ENCODE peak calls at places on chromosome 17, in nine cellular contexts. One of them, this sample, is unnamed.
A peak's percentile ranks its signal among the peaks of the same experiment; 100 is the strongest.

GRCh38 chr17:7931709-7932482 is at the start of the genes CNTROB and TRAPPC1:
- DNase-seq in IMR-90: peak; percentile 99
- DNase-seq in fibroblast of lung: peak; percentile 98
- DNase-seq in CD8-positive, alpha-beta memory T cell: peak; percentile 99
- DNase-seq in OCI-LY7: peak; percentile 99
- DNase-seq in cardiac muscle cell: peak; percentile 99
- DNase-seq in endodermal cell: peak; percentile 100
- DNase-seq in tibial artery: peak; percentile 100
- DNase-seq in left lung: peak; percentile 100
- DNase-seq in this sample: peak; percentile 100

GRCh38 chr17:82193520-82194236 is 19.0 kb downstream of the CCDC57 start:
- DNase-seq in IMR-90: no peak
- DNase-seq in fibroblast of lung: no peak
- DNase-seq in CD8-positive, alpha-beta memory T cell: no peak
- DNase-seq in OCI-LY7: no peak
- DNase-seq in cardiac muscle cell: no peak
- DNase-seq in endodermal cell: no peak
- DNase-seq in tibial artery: no peak
- DNase-seq in left lung: no peak
- DNase-seq in this sample: no peak

GRCh38 chr17:60832206-60832605 is 154.6 kb downstream of the BCAS3 start:
- DNase-seq in IMR-90: no peak
- DNase-seq in fibroblast of lung: peak; percentile 46
- DNase-seq in CD8-positive, alpha-beta memory T cell: peak; percentile 1
- DNase-seq in OCI-LY7: no peak
- DNase-seq in cardiac muscle cell: peak; percentile 46
- DNase-seq in endodermal cell: no peak
- DNase-seq in tibial artery: no peak
- DNase-seq in left lung: no peak
- DNase-seq in this sample: no peak

GRCh38 chr17:74530751-74531150 is 524 bp downstream of the CD300LB start:
- DNase-seq in IMR-90: no peak
- DNase-seq in fibroblast of lung: no peak
- DNase-seq in CD8-positive, alpha-beta memory T cell: no peak
- DNase-seq in OCI-LY7: no peak
- DNase-seq in cardiac muscle cell: no peak
- DNase-seq in endodermal cell: no peak
- DNase-seq in tibial artery: peak; percentile 25
- DNase-seq in left lung: peak; percentile 10
- DNase-seq in this sample: no peak

GRCh38 chr17:21007646-21008045 is 35.2 kb downstream of the USP22 start:
- DNase-seq in IMR-90: no peak
- DNase-seq in fibroblast of lung: no peak
- DNase-seq in CD8-positive, alpha-beta memory T cell: no peak
- DNase-seq in OCI-LY7: no peak
- DNase-seq in cardiac muscle cell: no peak
- DNase-seq in endodermal cell: no peak
- DNase-seq in tibial artery: peak; percentile 20
- DNase-seq in left lung: no peak
- DNase-seq in this sample: no peak

GRCh38 chr17:27888945-27889344 is 4.2 kb downstream of the LYRM9 start:
- DNase-seq in IMR-90: peak; percentile 4
- DNase-seq in fibroblast of lung: peak; percentile 12
- DNase-seq in CD8-positive, alpha-beta memory T cell: no peak
- DNase-seq in OCI-LY7: no peak
- DNase-seq in cardiac muscle cell: peak; percentile 83
- DNase-seq in endodermal cell: peak; percentile 95
- DNase-seq in tibial artery: no peak
- DNase-seq in left lung: peak; percentile 38
- DNase-seq in this sample: no peak

GRCh38 chr17:60618854-60619253 is 18.9 kb downstream of the PPM1D start:
- DNase-seq in IMR-90: peak; percentile 61
- DNase-seq in fibroblast of lung: no peak
- DNase-seq in CD8-positive, alpha-beta memory T cell: no peak
- DNase-seq in OCI-LY7: no peak
- DNase-seq in cardiac muscle cell: no peak
- DNase-seq in endodermal cell: no peak
- DNase-seq in tibial artery: no peak
- DNase-seq in left lung: no peak
- DNase-seq in this sample: no peak

GRCh38 chr17:49157784-49158183 is 25.2 kb downstream of the B4GALNT2 start:
- DNase-seq in IMR-90: peak; percentile 19
- DNase-seq in fibroblast of lung: no peak
- DNase-seq in CD8-positive, alpha-beta memory T cell: no peak
- DNase-seq in OCI-LY7: no peak
- DNase-seq in cardiac muscle cell: no peak
- DNase-seq in endodermal cell: no peak
- DNase-seq in tibial artery: no peak
- DNase-seq in left lung: no peak
- DNase-seq in this sample: no peak

GRCh38 chr17:31297090-31297489 is at the start of gene OMG:
- DNase-seq in IMR-90: no peak
- DNase-seq in fibroblast of lung: no peak
- DNase-seq in CD8-positive, alpha-beta memory T cell: no peak
- DNase-seq in OCI-LY7: no peak
- DNase-seq in cardiac muscle cell: peak; percentile 0
- DNase-seq in endodermal cell: no peak
- DNase-seq in tibial artery: no peak
- DNase-seq in left lung: no peak
- DNase-seq in this sample: no peak

GRCh38 chr17:28133562-28133970 is 91.1 kb downstream of the NLK start:
- DNase-seq in IMR-90: peak; percentile 89
- DNase-seq in fibroblast of lung: peak; percentile 86
- DNase-seq in CD8-positive, alpha-beta memory T cell: no peak
- DNase-seq in OCI-LY7: no peak
- DNase-seq in cardiac muscle cell: no peak
- DNase-seq in endodermal cell: no peak
- DNase-seq in tibial artery: no peak
- DNase-seq in left lung: no peak
- DNase-seq in this sample: no peak

GRCh38 chr17:73542323-73542722 is 101.9 kb downstream of the SDK2 start:
- DNase-seq in IMR-90: no peak
- DNase-seq in fibroblast of lung: no peak
- DNase-seq in CD8-positive, alpha-beta memory T cell: no peak
- DNase-seq in OCI-LY7: no peak
- DNase-seq in cardiac muscle cell: no peak
- DNase-seq in endodermal cell: no peak
- DNase-seq in tibial artery: no peak
- DNase-seq in left lung: no peak
- DNase-seq in this sample: no peak

GRCh38 chr17:39591958-39592954 is 15.5 kb downstream of the NEUROD2 start:
- DNase-seq in IMR-90: peak; percentile 50
- DNase-seq in fibroblast of lung: peak; percentile 30
- DNase-seq in CD8-positive, alpha-beta memory T cell: no peak
- DNase-seq in OCI-LY7: peak; percentile 50
- DNase-seq in cardiac muscle cell: peak; percentile 92
- DNase-seq in endodermal cell: peak; percentile 96
- DNase-seq in tibial artery: no peak
- DNase-seq in left lung: no peak
- DNase-seq in this sample: no peak

GRCh38 chr17:19502517-19502916 is 31.1 kb upstream of the SLC47A1 start:
- DNase-seq in IMR-90: no peak
- DNase-seq in fibroblast of lung: no peak
- DNase-seq in CD8-positive, alpha-beta memory T cell: peak; percentile 17
- DNase-seq in OCI-LY7: no peak
- DNase-seq in cardiac muscle cell: no peak
- DNase-seq in endodermal cell: no peak
- DNase-seq in tibial artery: peak; percentile 53
- DNase-seq in left lung: no peak
- DNase-seq in this sample: no peak

GRCh38 chr17:44001461-44001920 is 2.9 kb upstream of the NAGS start:
- DNase-seq in IMR-90: no peak
- DNase-seq in fibroblast of lung: no peak
- DNase-seq in CD8-positive, alpha-beta memory T cell: no peak
- DNase-seq in OCI-LY7: no peak
- DNase-seq in cardiac muscle cell: no peak
- DNase-seq in endodermal cell: no peak
- DNase-seq in tibial artery: no peak
- DNase-seq in left lung: no peak
- DNase-seq in this sample: peak; percentile 73

GRCh38 chr17:43085489-43085888 is 39.7 kb downstream of the BRCA1 start:
- DNase-seq in IMR-90: peak; percentile 39
- DNase-seq in fibroblast of lung: peak; percentile 50
- DNase-seq in CD8-positive, alpha-beta memory T cell: no peak
- DNase-seq in OCI-LY7: no peak
- DNase-seq in cardiac muscle cell: peak; percentile 56
- DNase-seq in endodermal cell: no peak
- DNase-seq in tibial artery: no peak
- DNase-seq in left lung: no peak
- DNase-seq in this sample: no peak

GRCh38 chr17:29591737-29592624 is 951 bp upstream of the ANKRD13B start:
- DNase-seq in IMR-90: peak; percentile 65
- DNase-seq in fibroblast of lung: peak; percentile 78
- DNase-seq in CD8-positive, alpha-beta memory T cell: peak; percentile 72
- DNase-seq in OCI-LY7: peak; percentile 84
- DNase-seq in cardiac muscle cell: peak; percentile 93
- DNase-seq in endodermal cell: peak; percentile 100
- DNase-seq in tibial artery: peak; percentile 92
- DNase-seq in left lung: peak; percentile 89
- DNase-seq in this sample: peak; percentile 86

GRCh38 chr17:74424117-74424516 is 7.8 kb upstream of the GPRC5C start:
- DNase-seq in IMR-90: no peak
- DNase-seq in fibroblast of lung: no peak
- DNase-seq in CD8-positive, alpha-beta memory T cell: no peak
- DNase-seq in OCI-LY7: no peak
- DNase-seq in cardiac muscle cell: no peak
- DNase-seq in endodermal cell: no peak
- DNase-seq in tibial artery: no peak
- DNase-seq in left lung: no peak
- DNase-seq in this sample: no peak

GRCh38 chr17:4332296-4332970 is 34.0 kb downstream of the UBE2G1 start:
- DNase-seq in IMR-90: peak; percentile 33
- DNase-seq in fibroblast of lung: peak; percentile 48
- DNase-seq in CD8-positive, alpha-beta memory T cell: no peak
- DNase-seq in OCI-LY7: no peak
- DNase-seq in cardiac muscle cell: no peak
- DNase-seq in endodermal cell: peak; percentile 73
- DNase-seq in tibial artery: no peak
- DNase-seq in left lung: no peak
- DNase-seq in this sample: no peak

GRCh38 chr17:4539025-4539424 is 16.2 kb downstream of the MYBBP1A start:
- DNase-seq in IMR-90: no peak
- DNase-seq in fibroblast of lung: no peak
- DNase-seq in CD8-positive, alpha-beta memory T cell: no peak
- DNase-seq in OCI-LY7: no peak
- DNase-seq in cardiac muscle cell: no peak
- DNase-seq in endodermal cell: no peak
- DNase-seq in tibial artery: no peak
- DNase-seq in left lung: no peak
- DNase-seq in this sample: no peak

GRCh38 chr17:38428643-38429371 is 543 bp downstream of the ARHGAP23 start:
- DNase-seq in IMR-90: peak; percentile 46
- DNase-seq in fibroblast of lung: peak; percentile 60
- DNase-seq in CD8-positive, alpha-beta memory T cell: no peak
- DNase-seq in OCI-LY7: peak; percentile 39
- DNase-seq in cardiac muscle cell: no peak
- DNase-seq in endodermal cell: peak; percentile 86
- DNase-seq in tibial artery: peak; percentile 90
- DNase-seq in left lung: peak; percentile 60
- DNase-seq in this sample: peak; percentile 56

GRCh38 chr17:57363580-57363979 is 107.3 kb downstream of the MSI2 start:
- DNase-seq in IMR-90: no peak
- DNase-seq in fibroblast of lung: no peak
- DNase-seq in CD8-positive, alpha-beta memory T cell: no peak
- DNase-seq in OCI-LY7: no peak
- DNase-seq in cardiac muscle cell: no peak
- DNase-seq in endodermal cell: no peak
- DNase-seq in tibial artery: no peak
- DNase-seq in left lung: no peak
- DNase-seq in this sample: no peak
- H3K27ac ChIP-seq in IMR-90: no peak overlapping the region
- H3K27ac ChIP-seq in fibroblast of lung: no peak overlapping the region
- H3K27ac ChIP-seq in CD8-positive, alpha-beta memory T cell: no peak overlapping the region
- H3K27ac ChIP-seq in OCI-LY7: peak overlapping the region; percentile 77
- H3K27ac ChIP-seq in cardiac muscle cell: no peak overlapping the region
- H3K27ac ChIP-seq in endodermal cell: peak overlapping the region; percentile 41
- H3K27ac ChIP-seq in tibial artery: no peak overlapping the region
- H3K27ac ChIP-seq in left lung: no peak overlapping the region
- H3K27ac ChIP-seq in this sample: no peak overlapping the region

GRCh38 chr17:72457712-72458111 is 336.9 kb downstream of the SOX9 start:
- DNase-seq in IMR-90: no peak
- DNase-seq in fibroblast of lung: no peak
- DNase-seq in CD8-positive, alpha-beta memory T cell: no peak
- DNase-seq in OCI-LY7: no peak
- DNase-seq in cardiac muscle cell: no peak
- DNase-seq in endodermal cell: no peak
- DNase-seq in tibial artery: no peak
- DNase-seq in left lung: no peak
- DNase-seq in this sample: no peak
- H3K4me1 ChIP-seq in IMR-90: peaks cover 2% of the 10 kb centered on the region
- H3K4me1 ChIP-seq in fibroblast of lung: peaks cover 3% of the 10 kb centered on the region
- H3K4me1 ChIP-seq in CD8-positive, alpha-beta memory T cell: no peaks in the 10 kb centered on the region
- H3K4me1 ChIP-seq in OCI-LY7: no peaks in the 10 kb centered on the region
- H3K4me1 ChIP-seq in cardiac muscle cell: no peaks in the 10 kb centered on the region
- H3K4me1 ChIP-seq in endodermal cell: no peaks in the 10 kb centered on the region
- H3K4me1 ChIP-seq in tibial artery: no peaks in the 10 kb centered on the region
- H3K4me1 ChIP-seq in left lung: no peaks in the 10 kb centered on the region
- H3K4me1 ChIP-seq in this sample: no peaks in the 10 kb centered on the region

DNA sequence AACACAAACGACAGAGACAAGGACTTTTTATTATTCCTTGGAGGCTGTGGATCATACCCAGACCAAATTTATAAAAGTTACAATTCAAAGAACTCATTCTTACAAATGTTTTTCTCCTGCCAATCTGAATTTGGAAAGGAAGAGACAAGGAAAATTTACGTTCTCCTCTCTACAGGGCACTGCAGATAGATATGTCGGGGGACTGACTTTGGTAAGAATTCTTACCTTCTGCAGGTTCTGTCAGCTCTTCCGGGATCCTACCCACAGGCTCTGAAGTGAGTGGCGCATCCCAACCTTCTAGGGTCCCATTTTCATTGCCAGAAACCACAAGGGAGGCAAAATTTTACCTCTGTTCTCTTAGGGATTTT is 2.2 kb upstream of the SLFN12L start:
- DNase-seq in IMR-90: no peak
- DNase-seq in fibroblast of lung: no peak
- DNase-seq in CD8-positive, alpha-beta memory T cell: no peak
- DNase-seq in OCI-LY7: no peak
- DNase-seq in cardiac muscle cell: no peak
- DNase-seq in endodermal cell: no peak
- DNase-seq in tibial artery: no peak
- DNase-seq in left lung: no peak
- DNase-seq in this sample: no peak
- H3K4me3 ChIP-seq in IMR-90: no peak overlapping the region
- H3K4me3 ChIP-seq in fibroblast of lung: no peak overlapping the region
- H3K4me3 ChIP-seq in CD8-positive, alpha-beta memory T cell: peak overlapping the region; percentile 71
- H3K4me3 ChIP-seq in OCI-LY7: no peak overlapping the region
- H3K4me3 ChIP-seq in cardiac muscle cell: no peak overlapping the region
- H3K4me3 ChIP-seq in endodermal cell: no peak overlapping the region
- H3K4me3 ChIP-seq in tibial artery: no peak overlapping the region
- H3K4me3 ChIP-seq in left lung: no peak overlapping the region
- H3K4me3 ChIP-seq in this sample: no peak overlapping the region

DNA sequence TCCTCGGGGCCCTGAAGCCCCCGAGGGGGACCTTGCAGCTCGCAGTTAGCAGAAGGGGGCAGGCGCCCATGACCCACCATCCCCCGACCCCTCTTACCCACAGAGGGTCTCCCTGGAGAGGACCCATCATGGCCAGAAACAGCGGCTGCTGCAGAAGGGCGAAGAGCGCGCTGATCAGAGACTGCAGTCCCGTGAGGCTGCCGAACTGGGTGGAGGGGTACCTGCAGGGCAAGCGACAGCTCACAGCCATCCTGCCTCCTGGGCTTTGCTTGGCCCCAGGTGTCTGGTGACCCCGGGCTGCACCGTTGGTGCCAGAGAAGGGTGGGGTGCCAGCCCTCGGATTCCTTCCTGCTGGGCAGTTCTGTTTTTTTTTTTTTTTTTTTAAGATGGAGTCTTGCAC is 13.9 kb upstream of the PITPNA start:
- DNase-seq in IMR-90: no peak
- DNase-seq in fibroblast of lung: no peak
- DNase-seq in CD8-positive, alpha-beta memory T cell: no peak
- DNase-seq in OCI-LY7: no peak
- DNase-seq in cardiac muscle cell: no peak
- DNase-seq in endodermal cell: no peak
- DNase-seq in tibial artery: no peak
- DNase-seq in left lung: no peak
- DNase-seq in this sample: peak; percentile 31
- H3K27ac ChIP-seq in IMR-90: no peak overlapping the region
- H3K27ac ChIP-seq in fibroblast of lung: no peak overlapping the region
- H3K27ac ChIP-seq in CD8-positive, alpha-beta memory T cell: no peak overlapping the region
- H3K27ac ChIP-seq in OCI-LY7: no peak overlapping the region
- H3K27ac ChIP-seq in cardiac muscle cell: no peak overlapping the region
- H3K27ac ChIP-seq in endodermal cell: no peak overlapping the region
- H3K27ac ChIP-seq in tibial artery: peak overlapping the region; percentile 91
- H3K27ac ChIP-seq in left lung: peak overlapping the region; percentile 89
- H3K27ac ChIP-seq in this sample: peak overlapping the region; percentile 75